ENCODE peak calls at places on chromosomes 6 and 20, in five cellular contexts. Q is adipocyte, N is GM23248, E is endothelial cell of umbilical vein, U is PC-3. H is an unnamed sample.

GRCh38 chr6:121516331-121516730 is 80.9 kb downstream of the GJA1 start:
- DNase-seq in E (peak; percentile 49), N (peak; percentile 20), Q (no peak), U (no peak), H (peak; percentile 32)

GRCh38 chr6:164037165-164037564 is 622.6 kb downstream of the QKI start:
- DNase-seq in Q (no peak), E (no peak), N (no peak), U (no peak), H (no peak)

GRCh38 chr6:154277578-154278128 is 79.0 kb downstream of the IPCEF1 start:
- DNase-seq in N (no peak), Q (no peak), E (no peak), U (no peak), H (no peak)

GRCh38 chr6:160355001-160355400 is 6.8 kb downstream of the SLC22A3 start:
- DNase-seq in N (peak; percentile 30), E (no peak), Q (no peak), U (peak; percentile 78), H (no peak)

GRCh38 chr20:20215976-20216727 is 151.8 kb upstream of the INSM1 start:
- DNase-seq in Q (no peak), E (no peak), N (no peak), U (no peak), H (no peak)

GRCh38 chr6:142387997-142388815 is 86.4 kb downstream of the ADGRG6 start:
- DNase-seq in Q (peak; percentile 88), E (peak; percentile 81), N (peak; percentile 73), U (peak; percentile 72), H (peak; percentile 72)

GRCh38 chr6:12523726-12524125 is 192.8 kb upstream of the PHACTR1 start:
- DNase-seq in E (no peak), N (no peak), U (no peak), Q (no peak), H (no peak)

GRCh38 chr6:52284131-52284459 is 447 bp downstream of the MCM3 start:
- DNase-seq in E (no peak), Q (no peak), N (peak; percentile 63), U (peak; percentile 47), H (peak; percentile 38)

GRCh38 chr6:152983637-152984386 is 971 bp upstream of the FBXO5 start:
- DNase-seq in Q (peak; percentile 98), E (peak; percentile 69), N (peak; percentile 93), U (peak; percentile 85), H (peak; percentile 97)

GRCh38 chr6:158706369-158706982 is 56.6 kb downstream of the SYTL3 start:
- DNase-seq in E (peak; percentile 57), U (peak; percentile 60), N (peak; percentile 77), Q (peak; percentile 72), H (no peak)

GRCh38 chr20:45359406-45360148 is 3.4 kb upstream of the SYS1 start:
- DNase-seq in N (peak; percentile 23), U (no peak), E (peak; percentile 67), Q (peak; percentile 25), H (no peak)

GRCh38 chr6:139655783-139656705 is 281.6 kb upstream of the CITED2 start:
- DNase-seq in N (no peak), Q (no peak), E (no peak), U (peak; percentile 77), H (no peak)

GRCh38 chr6:21531393-21531792 is 62.2 kb upstream of the SOX4 start:
- DNase-seq in E (no peak), Q (no peak), N (no peak), U (no peak), H (no peak)

GRCh38 chr6:129281173-129281796 is 398.3 kb downstream of the LAMA2 start:
- DNase-seq in Q (no peak), E (no peak), N (no peak), U (no peak), H (no peak)

GRCh38 chr6:26299286-26300042 is 65.5 kb upstream of the BTN3A2 start:
- DNase-seq in Q (no peak), N (no peak), E (no peak), U (no peak), H (no peak)

GRCh38 chr6:35216412-35216732 is 2.6 kb downstream of the SCUBE3 start:
- DNase-seq in U (no peak), N (no peak), Q (no peak), E (no peak), H (no peak)

GRCh38 chr6:10719386-10720228 is 3.3 kb upstream of the TMEM14C start:
- DNase-seq in U (peak; percentile 62), Q (no peak), E (peak; percentile 24), N (peak; percentile 30), H (no peak)

GRCh38 chr6:158718431-158719126 is 68.7 kb downstream of the SYTL3 start:
- DNase-seq in U (peak; percentile 27), Q (no peak), E (peak; percentile 44), N (peak; percentile 41), H (peak; percentile 89)

GRCh38 chr20:40314278-40314677 is 374.8 kb downstream of the MAFB start:
- DNase-seq in N (no peak), Q (no peak), E (peak; percentile 61), U (no peak), H (no peak)

GRCh38 chr6:149015877-149016525 is 269.2 kb downstream of the UST start:
- DNase-seq in N (peak; percentile 30), E (no peak), U (no peak), Q (no peak), H (no peak)

GRCh38 chr6:42978487-42978792 is 541 bp downstream of the PEX6 start:
- DNase-seq in E (peak; percentile 37), U (peak; percentile 32), N (peak; percentile 65), Q (peak; percentile 57), H (peak; percentile 8)

GRCh38 chr6:46040288-46040687 is 24.6 kb upstream of the CLIC5 start:
- DNase-seq in U (no peak), N (no peak), E (no peak), Q (no peak), H (no peak)

GRCh38 chr6:46032112-46032998 is 16.7 kb upstream of the CLIC5 start:
- DNase-seq in U (no peak), Q (no peak), N (no peak), E (no peak), H (no peak)

GRCh38 chr6:46039646-46040045 is 24.0 kb upstream of the CLIC5 start:
- DNase-seq in Q (no peak), U (no peak), E (peak; percentile 51), N (no peak), H (no peak)

GRCh38 chr6:46029602-46030001 is 13.9 kb upstream of the CLIC5 start:
- DNase-seq in U (no peak), N (no peak), E (no peak), Q (no peak), H (no peak)

DNA sequence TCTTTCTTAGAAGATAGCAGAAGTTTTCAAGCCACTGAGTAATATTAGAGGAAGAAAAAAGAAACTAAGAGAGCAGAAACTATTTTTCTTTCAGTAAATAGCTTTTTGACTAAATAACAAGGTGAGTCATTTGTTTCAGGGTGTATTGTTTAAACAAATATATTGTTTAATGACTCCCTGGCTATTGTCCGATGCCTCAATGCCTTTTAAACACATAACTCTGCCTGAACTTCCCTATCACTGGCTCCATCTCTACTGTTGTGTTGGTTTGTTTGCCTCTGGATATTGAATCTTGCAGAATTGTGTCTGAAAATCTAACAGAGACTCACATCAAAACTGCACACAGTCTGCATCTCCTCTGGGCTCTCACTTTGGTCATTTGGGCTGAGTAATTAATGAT is 19.6 kb upstream of the CLIC5 start:
- DNase-seq in E (peak; percentile 46), U (peak; percentile 28), N (no peak), Q (no peak), H (no peak)
- H3K9ac ChIP-seq in E (no peak overlapping the region), U (no peak overlapping the region), N (no peak overlapping the region), Q (no peak overlapping the region), H (no peak overlapping the region)

GRCh38 chr6:106102967-106103727 is 17.0 kb downstream of the PRDM1 start:
- DNase-seq in Q (no peak), U (no peak), N (no peak), E (no peak), H (no peak)
- H3K9ac ChIP-seq in Q (no peak overlapping the region), U (no peak overlapping the region), N (no peak overlapping the region), E (no peak overlapping the region), H (no peak overlapping the region)

GRCh38 chr6:169217972-169218371 is 35.7 kb downstream of the THBS2 start:
- DNase-seq in Q (no peak), U (no peak), N (no peak), E (no peak), H (no peak)
- H3K9ac ChIP-seq in Q (no peak overlapping the region), U (no peak overlapping the region), N (no peak overlapping the region), E (no peak overlapping the region), H (no peak overlapping the region)

GRCh38 chr6:6810727-6811126 is 222.2 kb downstream of the LY86 start:
- DNase-seq in E (no peak), N (no peak), U (no peak), Q (no peak), H (no peak)
- H3K9ac ChIP-seq in E (peak overlapping the region; percentile 77), N (peak overlapping the region; percentile 17), U (peak overlapping the region; percentile 98), Q (no peak overlapping the region), H (no peak overlapping the region)

GRCh38 chr6:27867941-27868705 is 44.1 kb downstream of the OR2B2 start:
- DNase-seq in U (no peak), E (peak; percentile 28), Q (no peak), N (no peak), H (no peak)

GRCh38 chr6:27871919-27872633 is 40.1 kb downstream of the OR2B2 start:
- DNase-seq in U (no peak), Q (peak; percentile 95), E (peak; percentile 99), N (peak; percentile 96), H (peak; percentile 88)

GRCh38 chr6:27870486-27870885 is 41.7 kb downstream of the OR2B2 start:
- DNase-seq in Q (no peak), N (no peak), E (no peak), U (no peak), H (no peak)

GRCh38 chr6:27873101-27874030 is 38.8 kb downstream of the OR2B2 start:
- DNase-seq in U (no peak), N (peak; percentile 78), E (peak; percentile 89), Q (peak; percentile 55), H (peak; percentile 39)

GRCh38 chr6:27872634-27873028 is 39.6 kb downstream of the OR2B2 start:
- DNase-seq in Q (no peak), N (no peak), E (no peak), U (no peak), H (no peak)
- H3K9ac ChIP-seq in Q (peak overlapping the region; percentile 80), N (peak overlapping the region; percentile 93), E (peak overlapping the region; percentile 95), U (no peak overlapping the region), H (peak overlapping the region; percentile 86)